ENCODE peak calls at places on chromosome 18, in nine cellular contexts. Y is CD4-positive, alpha-beta memory T cell; P is neural progenitor cell; T is body of pancreas; G is fibroblast of lung; M is AG04449; S is bronchial epithelial cell; X is K562; F is hepatocyte. H is an unnamed sample.

GRCh38 chr18:31977270-31977872 is 34.4 kb upstream of the TRAPPC8 start:
- DNase-seq in Y (peak; percentile 46), P (peak; percentile 85), T (peak; percentile 45), G (peak; percentile 66), M (no peak), S (peak; percentile 29), X (peak; percentile 76), F (peak; percentile 78), H (no peak)

GRCh38 chr18:37294951-37295350 is 270.6 kb downstream of the CELF4 start:
- DNase-seq in Y (no peak), P (peak; percentile 85), T (no peak), G (no peak), M (no peak), S (peak; percentile 15), X (peak; percentile 66), F (peak; percentile 33), H (no peak)

GRCh38 chr18:35005963-35006577 is 35.1 kb upstream of the MAPRE2 start:
- DNase-seq in Y (peak; percentile 51), P (peak; percentile 67), T (peak; percentile 43), G (peak; percentile 82), M (no peak), S (peak; percentile 68), X (peak; percentile 80), F (peak; percentile 70), H (peak; percentile 31)

GRCh38 chr18:22332590-22332989 is 85.1 kb downstream of the CTAGE1 start:
- DNase-seq in Y (no peak), P (peak; percentile 54), T (no peak), G (no peak), M (no peak), S (no peak), X (peak; percentile 59), F (no peak), H (no peak)

GRCh38 chr18:65235966-65236634 is 514.7 kb upstream of the CDH7 start:
- DNase-seq in Y (no peak), P (no peak), T (no peak), G (no peak), M (no peak), S (peak; percentile 80), X (no peak), F (peak; percentile 14), H (peak; percentile 20)

GRCh38 chr18:36017232-36017631 is 44.8 kb downstream of the RMP24 start:
- DNase-seq in Y (no peak), P (no peak), T (no peak), G (no peak), M (no peak), S (no peak), X (no peak), F (no peak), H (no peak)

GRCh38 chr18:58929206-58929605 is 64.5 kb downstream of the ZNF532 start:
- DNase-seq in Y (no peak), P (no peak), T (no peak), G (no peak), M (no peak), S (no peak), X (no peak), F (no peak), H (no peak)

GRCh38 chr18:48882379-48882778 is 68.4 kb downstream of the SMAD7 start:
- DNase-seq in Y (no peak), P (no peak), T (no peak), G (no peak), M (no peak), S (no peak), X (no peak), F (peak; percentile 1), H (no peak)

GRCh38 chr18:75041586-75041985 is 167.4 kb downstream of the PTGR3 start:
- DNase-seq in Y (no peak), P (no peak), T (no peak), G (peak; percentile 54), M (no peak), S (peak; percentile 41), X (no peak), F (no peak), H (no peak)

GRCh38 chr18:7590800-7591560 is 23.9 kb downstream of the PTPRM start:
- DNase-seq in Y (no peak), P (no peak), T (no peak), G (no peak), M (no peak), S (no peak), X (no peak), F (no peak), H (no peak)
- H3K4me3 ChIP-seq in Y (no peak overlapping the region), P (no peak overlapping the region), T (no peak overlapping the region), G (no peak overlapping the region), M (no peak overlapping the region), S (no peak overlapping the region), X (no peak overlapping the region), F (no peak overlapping the region), H (no peak overlapping the region)

GRCh38 chr18:44579028-44579692 is 101.5 kb upstream of the SETBP1 start:
- DNase-seq in Y (no peak), P (peak; percentile 64), T (peak; percentile 13), G (peak; percentile 59), M (no peak), S (peak; percentile 70), X (peak; percentile 16), F (peak; percentile 29), H (no peak)
- H3K4me3 ChIP-seq in Y (no peak overlapping the region), P (no peak overlapping the region), T (no peak overlapping the region), G (no peak overlapping the region), M (no peak overlapping the region), S (no peak overlapping the region), X (no peak overlapping the region), F (no peak overlapping the region), H (no peak overlapping the region)

DNA sequence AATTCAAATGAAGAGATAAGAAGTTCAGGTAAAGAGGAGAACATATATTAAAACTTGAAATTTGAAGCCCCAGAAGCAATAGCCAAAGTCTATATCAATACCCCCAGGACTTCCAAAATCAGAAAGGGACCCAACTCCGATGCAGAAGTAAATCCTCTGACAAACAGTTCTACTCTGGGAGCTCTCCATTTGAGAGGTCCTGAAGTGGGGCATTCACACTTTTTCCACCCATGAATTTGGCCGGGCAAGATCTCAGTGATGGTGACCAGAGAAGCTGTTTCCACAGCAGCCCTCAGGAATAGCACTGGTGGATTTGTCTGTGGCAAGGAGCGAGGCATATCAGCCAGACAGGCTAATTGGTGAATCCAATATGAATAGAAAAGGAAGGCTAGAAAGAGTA is 313.6 kb upstream of the MC4R start:
- DNase-seq in Y (no peak), P (no peak), T (no peak), G (no peak), M (no peak), S (no peak), X (no peak), F (no peak), H (no peak)
- H3K4me3 ChIP-seq in Y (no peak overlapping the region), P (no peak overlapping the region), T (no peak overlapping the region), G (no peak overlapping the region), M (no peak overlapping the region), S (no peak overlapping the region), X (no peak overlapping the region), F (no peak overlapping the region), H (no peak overlapping the region)

GRCh38 chr18:33010149-33010548 is 237.3 kb upstream of the KLHL14 start:
- DNase-seq in Y (no peak), P (no peak), T (no peak), G (no peak), M (no peak), S (no peak), X (no peak), F (no peak), H (no peak)

DNA sequence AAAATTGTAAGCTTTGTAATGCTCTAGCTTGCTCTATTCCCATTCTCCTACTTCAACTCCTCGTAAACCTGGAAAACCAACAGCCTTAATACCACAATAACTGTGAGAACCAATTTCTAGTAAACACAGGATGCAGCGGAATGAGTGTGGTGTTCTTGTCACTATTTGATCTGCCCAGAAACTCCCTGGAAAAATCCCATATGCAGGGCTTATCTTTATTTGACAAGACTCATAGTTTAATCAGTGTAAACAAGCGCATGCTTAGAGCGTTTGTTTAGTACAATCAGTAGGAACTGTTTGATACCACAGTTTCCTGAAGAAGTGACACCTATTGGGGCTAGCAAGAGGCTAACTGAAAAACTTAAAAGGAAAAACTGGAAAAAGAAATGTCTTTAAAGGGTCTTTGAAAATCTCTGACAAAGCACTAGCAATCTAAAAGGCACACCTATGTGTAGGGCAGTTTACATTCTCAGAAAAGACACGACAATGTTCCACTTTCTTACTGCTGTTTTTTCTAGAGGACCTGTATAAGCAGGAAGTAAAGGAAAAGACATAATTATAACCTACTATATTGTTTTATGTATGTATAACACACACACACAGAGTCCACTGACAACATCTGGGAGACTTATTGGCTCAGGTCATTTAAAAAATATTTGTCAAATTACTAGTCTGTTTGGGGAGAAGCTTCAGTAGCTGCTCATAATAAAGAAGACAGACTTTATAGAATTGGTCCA is 241.4 kb upstream of the KLHL14 start:
- DNase-seq in Y (no peak), P (no peak), T (no peak), G (no peak), M (no peak), S (peak; percentile 3), X (no peak), F (peak; percentile 39), H (no peak)
- H3K4me3 ChIP-seq in Y (no peak overlapping the region), P (no peak overlapping the region), T (no peak overlapping the region), G (no peak overlapping the region), M (no peak overlapping the region), S (no peak overlapping the region), X (no peak overlapping the region), F (no peak overlapping the region), H (no peak overlapping the region)

GRCh38 chr18:26977791-26978190 is 112.3 kb upstream of the AQP4 start:
- DNase-seq in Y (no peak), P (no peak), T (no peak), G (no peak), M (no peak), S (no peak), X (no peak), F (no peak), H (no peak)

GRCh38 chr18:26971327-26971918 is 105.9 kb upstream of the AQP4 start:
- DNase-seq in Y (no peak), P (no peak), T (no peak), G (no peak), M (no peak), S (peak; percentile 68), X (no peak), F (no peak), H (no peak)

GRCh38 chr18:26978812-26979341 is 113.4 kb upstream of the AQP4 start:
- DNase-seq in Y (no peak), P (no peak), T (no peak), G (no peak), M (no peak), S (no peak), X (no peak), F (no peak), H (no peak)

GRCh38 chr18:26981373-26982082 is 116.0 kb upstream of the AQP4 start:
- DNase-seq in Y (no peak), P (no peak), T (no peak), G (no peak), M (no peak), S (no peak), X (no peak), F (no peak), H (peak; percentile 11)

GRCh38 chr18:26976206-26976605 is 110.7 kb upstream of the AQP4 start:
- DNase-seq in Y (no peak), P (no peak), T (no peak), G (no peak), M (no peak), S (no peak), X (no peak), F (no peak), H (no peak)
- H3K4me3 ChIP-seq in Y (no peak overlapping the region), P (no peak overlapping the region), T (no peak overlapping the region), G (no peak overlapping the region), M (no peak overlapping the region), S (no peak overlapping the region), X (no peak overlapping the region), F (no peak overlapping the region), H (no peak overlapping the region)

H was measured in retinal pigment epithelial cell.